ENCODE peak calls at places on chromosomes 12 and 14, in six cellular contexts. R, O, P, S, J and Q are unnamed samples.

GRCh38 chr14:79949906-79950305 is 261.4 kb downstream of the DIO2 start:
- DNase-seq in O (no peak), S (no peak), P (no peak), J (no peak), R (no peak), Q (no peak)

GRCh38 chr12:13941258-13942249 is 39.8 kb downstream of the GRIN2B start:
- DNase-seq in R (no peak), O (peak), J (peak), S (no peak), P (peak), Q (no peak)

GRCh38 chr12:93626160-93626559 is 51.0 kb upstream of the CRADD start:
- DNase-seq in R (no peak), J (peak), P (no peak), S (no peak), O (no peak), Q (no peak)

GRCh38 chr12:89874146-89874545 is 165.5 kb upstream of the ATP2B1 start:
- DNase-seq in J (no peak), O (no peak), R (no peak), S (no peak), P (no peak), Q (no peak)

GRCh38 chr14:50425816-50426215 is 29.1 kb upstream of the CDKL1 start:
- DNase-seq in J (no peak), R (no peak), O (no peak), P (no peak), S (no peak), Q (no peak)

GRCh38 chr12:47987411-47988072 is 16.7 kb downstream of the COL2A1 start:
- DNase-seq in R (no peak), P (no peak), O (no peak), S (no peak), J (no peak), Q (no peak)

GRCh38 chr14:93939304-93940229 is 12.4 kb downstream of the FAM181A start:
- DNase-seq in R (peak), P (peak), J (peak), S (peak), O (peak), Q (no peak)

GRCh38 chr12:12883369-12884001 is 7.9 kb upstream of the GPRC5A start:
- DNase-seq in O (peak), J (peak), S (no peak), P (no peak), R (no peak), Q (no peak)

GRCh38 chr14:27995688-27996087 is 770.9 kb upstream of the FOXG1 start:
- DNase-seq in S (no peak), O (no peak), P (no peak), J (peak), R (no peak), Q (no peak)

GRCh38 chr12:122394626-122395194 is 27.8 kb downstream of the CLIP1 start:
- DNase-seq in J (no peak), O (no peak), P (no peak), S (no peak), R (no peak), Q (no peak)

GRCh38 chr12:65524666-65525065 is 246.2 kb downstream of the MSRB3 start:
- DNase-seq in O (no peak), R (no peak), S (no peak), J (peak), P (no peak), Q (no peak)

GRCh38 chr14:23573384-23573783 is 5.2 kb downstream of the JPH4 start:
- DNase-seq in J (no peak), O (no peak), P (no peak), R (no peak), S (no peak), Q (no peak)

GRCh38 chr12:92070864-92071445 is 74.7 kb downstream of the BTG1 start:
- DNase-seq in O (peak), J (no peak), S (no peak), R (no peak), P (no peak), Q (no peak)

GRCh38 chr12:2960996-2961616 is 1.9 kb downstream of the TEAD4 start:
- DNase-seq in J (peak), S (no peak), O (no peak), P (no peak), R (no peak), Q (no peak)

GRCh38 chr12:39003541-39004160 is 98.3 kb upstream of the CPNE8 start:
- DNase-seq in S (no peak), J (no peak), P (no peak), R (no peak), O (no peak), Q (no peak)

GRCh38 chr12:102970780-102971179 is 13.3 kb downstream of the ASCL1 start:
- DNase-seq in J (no peak), R (no peak), P (no peak), S (no peak), O (no peak), Q (no peak)

GRCh38 chr12:112685321-112685720 is 106.2 kb upstream of the RPH3A start:
- DNase-seq in P (no peak), S (no peak), O (no peak), R (no peak), J (no peak), Q (no peak)

GRCh38 chr12:77343291-77343690 is 277.9 kb upstream of the E2F7 start:
- DNase-seq in J (peak), S (no peak), R (no peak), O (no peak), P (no peak), Q (no peak)

GRCh38 chr12:48717252-48717695 is 767 bp upstream of the CCNT1 start:
- DNase-seq in P (no peak), R (no peak), O (peak), J (no peak), S (no peak), Q (no peak)

GRCh38 chr14:68544150-68544892 is 248.5 kb downstream of the ZFP36L1 start:
- DNase-seq in J (peak), O (no peak), S (no peak), R (no peak), P (no peak), Q (peak)

GRCh38 chr12:124603143-124603542 is 35.7 kb upstream of the NCOR2 start:
- DNase-seq in R (no peak), P (no peak), J (no peak), S (no peak), O (no peak), Q (no peak)

GRCh38 chr14:103543140-103543539 is 14.1 kb downstream of the TRMT61A start:
- DNase-seq in R (no peak), S (no peak), O (no peak), P (no peak), J (no peak), Q (no peak)

GRCh38 chr12:94779520-94779919 is 129.2 kb upstream of the TMCC3 start:
- DNase-seq in J (no peak), S (no peak), P (no peak), R (no peak), O (peak), Q (no peak)

GRCh38 chr12:31819427-31819826 is 90.6 kb upstream of the AMN1 start:
- DNase-seq in R (no peak), P (no peak), O (peak), S (no peak), J (peak), Q (no peak)

GRCh38 chr14:31219169-31219568 is 11.6 kb upstream of the HECTD1 start:
- DNase-seq in O (no peak), S (no peak), P (no peak), R (no peak), J (no peak), Q (no peak)

GRCh38 chr14:72810201-72810600 is 83.7 kb downstream of the DPF3 start:
- DNase-seq in R (no peak), O (no peak), S (no peak), J (peak), P (no peak), Q (no peak)

GRCh38 chr12:74043343-74043742 is 494.3 kb upstream of the ATXN7L3B start:
- DNase-seq in P (no peak), R (no peak), S (no peak), J (peak), O (peak), Q (no peak)

GRCh38 chr12:132182711-132183365 is 38.6 kb downstream of the NOC4L start:
- DNase-seq in R (no peak), S (no peak), P (no peak), O (no peak), J (no peak), Q (no peak)